ENCODE peak calls at places on chromosomes 3 and 15, in nine cellular contexts. O, U, A, V, K, J, T, Q and M are unnamed samples.

GRCh38 chr15:60324706-60325438 is 72.9 kb downstream of the ANXA2 start:
- DNase-seq in O (no peak), U (no peak), A (no peak), V (no peak), K (no peak), J (no peak), T (no peak), Q (no peak), M (no peak)

GRCh38 chr3:179653777-179654117 is 907 bp downstream of the USP13 start:
- DNase-seq in O (peak; percentile 24), U (no peak), A (no peak), V (no peak), K (peak; percentile 31), J (peak; percentile 26), T (no peak), Q (peak; percentile 57), M (no peak)

GRCh38 chr3:132637590-132637989 is 22.0 kb downstream of the ACAD11 start:
- DNase-seq in O (no peak), U (no peak), A (no peak), V (peak; percentile 68), K (no peak), J (no peak), T (no peak), Q (no peak), M (no peak)

GRCh38 chr3:149426325-149426724 is 48.2 kb upstream of the TM4SF4 start:
- DNase-seq in O (no peak), U (no peak), A (no peak), V (no peak), K (no peak), J (no peak), T (no peak), Q (no peak), M (no peak)

GRCh38 chr3:72230774-72231379 is 445.9 kb upstream of the PROK2 start:
- DNase-seq in O (no peak), U (no peak), A (no peak), V (no peak), K (no peak), J (no peak), T (no peak), Q (no peak), M (no peak)

GRCh38 chr3:46110701-46111493 is 83.6 kb upstream of the XCR1 start:
- DNase-seq in O (no peak), U (no peak), A (no peak), V (peak; percentile 75), K (peak; percentile 42), J (no peak), T (no peak), Q (no peak), M (peak; percentile 96)

GRCh38 chr15:29774900-29775299 is 47.4 kb downstream of the TJP1 start:
- DNase-seq in O (no peak), U (no peak), A (no peak), V (peak; percentile 63), K (peak; percentile 87), J (no peak), T (no peak), Q (no peak), M (no peak)

GRCh38 chr3:3765661-3766060 is 33.6 kb upstream of the LRRN1 start:
- DNase-seq in O (no peak), U (no peak), A (no peak), V (no peak), K (no peak), J (no peak), T (no peak), Q (no peak), M (no peak)

GRCh38 chr15:66673410-66674322 is 28.4 kb upstream of the SMAD6 start:
- DNase-seq in O (peak; percentile 32), U (peak; percentile 7), A (no peak), V (peak; percentile 73), K (peak; percentile 58), J (no peak), T (no peak), Q (peak; percentile 79), M (no peak)

GRCh38 chr3:171829841-171830559 is 13.1 kb upstream of the TMEM212 start:
- DNase-seq in O (no peak), U (no peak), A (no peak), V (peak; percentile 37), K (peak; percentile 80), J (no peak), T (no peak), Q (peak; percentile 70), M (no peak)

GRCh38 chr3:46928297-46928696 is 48.2 kb downstream of the CCDC12 start:
- DNase-seq in O (no peak), U (peak; percentile 14), A (no peak), V (no peak), K (no peak), J (no peak), T (no peak), Q (no peak), M (peak; percentile 79)

GRCh38 chr3:196624907-196625306 is 14.6 kb upstream of the NRROS start:
- DNase-seq in O (no peak), U (no peak), A (no peak), V (no peak), K (no peak), J (no peak), T (no peak), Q (peak; percentile 75), M (peak; percentile 95)

GRCh38 chr15:29724026-29724425 is 98.2 kb downstream of the TJP1 start:
- DNase-seq in O (no peak), U (no peak), A (no peak), V (no peak), K (no peak), J (no peak), T (no peak), Q (no peak), M (no peak)

GRCh38 chr15:31320022-31320421 is 6.6 kb upstream of the KLF13 start:
- DNase-seq in O (no peak), U (no peak), A (no peak), V (no peak), K (no peak), J (no peak), T (no peak), Q (no peak), M (peak; percentile 74)

GRCh38 chr3:137110392-137110996 is 152.7 kb downstream of the IL20RB start:
- DNase-seq in O (no peak), U (no peak), A (no peak), V (peak; percentile 45), K (peak; percentile 21), J (no peak), T (no peak), Q (no peak), M (no peak)

GRCh38 chr3:194496217-194496881 is 9.5 kb upstream of the ATP13A3 start:
- DNase-seq in O (no peak), U (no peak), A (no peak), V (no peak), K (no peak), J (no peak), T (no peak), Q (no peak), M (no peak)

GRCh38 chr15:29693225-29693624 is 129.0 kb downstream of the TJP1 start:
- DNase-seq in O (no peak), U (no peak), A (no peak), V (no peak), K (no peak), J (no peak), T (no peak), Q (no peak), M (no peak)

GRCh38 chr3:162666835-162667234 is 1170.2 kb downstream of the OTOL1 start:
- DNase-seq in O (no peak), U (no peak), A (no peak), V (no peak), K (no peak), J (no peak), T (no peak), Q (no peak), M (no peak)